ENCODE peak calls at places on chromosome 16, in four cellular contexts. K is GM12878, H is HepG2, R is GM12891. Z is an unnamed sample.

GRCh38 chr16:85332175-85332574 is 219.9 kb upstream of the CIBAR2 start:
- DNase-seq in H (no peak), K (no peak), R (no peak), Z (no peak)

GRCh38 chr16:88387941-88388627 is 5.3 kb downstream of the ZNF469 start:
- DNase-seq in H (peak), R (no peak), K (no peak), Z (no peak)

GRCh38 chr16:78660795-78661194 is 561.3 kb downstream of the WWOX start:
- DNase-seq in K (no peak), H (no peak), R (no peak), Z (no peak)

GRCh38 chr16:58426095-58426494 is 33.8 kb downstream of the GINS3 start:
- DNase-seq in K (peak), R (peak), H (no peak), Z (no peak)

GRCh38 chr16:63617047-63617989 is 1504.5 kb downstream of the CDH11 start:
- DNase-seq in K (no peak), R (no peak), H (no peak), Z (no peak)

GRCh38 chr16:56382901-56383355 is 42.4 kb downstream of the AMFR start:
- DNase-seq in K (no peak), H (peak), R (no peak), Z (no peak)

GRCh38 chr16:81786868-81787267 is 7.8 kb downstream of the PLCG2 start:
- DNase-seq in H (no peak), R (no peak), K (no peak), Z (no peak)

GRCh38 chr16:88773812-88774291 is 11.2 kb downstream of the PIEZO1 start:
- DNase-seq in R (no peak), H (no peak), K (no peak), Z (no peak)

GRCh38 chr16:29644973-29645698 is 17.9 kb upstream of the SPN start:
- DNase-seq in H (no peak), K (no peak), R (no peak), Z (no peak)

GRCh38 chr16:30004424-30004776 is 6.4 kb downstream of the DOC2A start:
- DNase-seq in R (no peak), K (no peak), H (no peak), Z (no peak)

GRCh38 chr16:74026373-74027281 is 270.0 kb upstream of the PSMD7 start:
- DNase-seq in R (no peak), H (no peak), K (no peak), Z (no peak)

GRCh38 chr16:83227336-83227735 is 580.4 kb upstream of the HSBP1 start:
- DNase-seq in H (no peak), K (no peak), R (no peak), Z (no peak)

GRCh38 chr16:25035494-25036405 is 20.6 kb upstream of the ARHGAP17 start:
- DNase-seq in H (no peak), R (no peak), K (no peak), Z (no peak)

GRCh38 chr16:9151597-9151996 is 60.2 kb downstream of the HAPSTR1 start:
- DNase-seq in H (peak), R (no peak), K (no peak), Z (no peak)

GRCh38 chr16:66247516-66248089 is 118.9 kb upstream of the CDH5 start:
- DNase-seq in H (no peak), R (no peak), K (no peak), Z (no peak)
- TF ChIP-seq TAF1 in H (no peak), R (no peak), K (no peak), Z (no peak)

GRCh38 chr16:84243732-84244131 is 3.9 kb upstream of the KCNG4 start:
- DNase-seq in K (no peak), R (no peak), H (no peak), Z (no peak)
- TF ChIP-seq POLR2AphosphoS5 in K (no peak), R (no peak), H (no peak), Z (no peak)

GRCh38 chr16:51409001-51409675 is 258.1 kb upstream of the SALL1 start:
- DNase-seq in H (no peak), R (no peak), K (no peak), Z (no peak)
- TF ChIP-seq POLR2A in H (no peak), R (no peak), K (no peak), Z (no peak)

GRCh38 chr16:54998834-54999233 is 68.2 kb downstream of the IRX5 start:
- DNase-seq in R (no peak), H (no peak), K (no peak), Z (no peak)

GRCh38 chr16:55003916-55004315 is 73.3 kb downstream of the IRX5 start:
- DNase-seq in R (no peak), H (no peak), K (no peak), Z (no peak)

GRCh38 chr16:55003306-55003705 is 72.6 kb downstream of the IRX5 start:
- DNase-seq in R (no peak), K (no peak), H (no peak), Z (no peak)

GRCh38 chr16:55001931-55002330 is 71.3 kb downstream of the IRX5 start:
- DNase-seq in H (no peak), R (no peak), K (no peak), Z (no peak)

GRCh38 chr16:55000595-55000994 is 69.9 kb downstream of the IRX5 start:
- DNase-seq in H (no peak), K (no peak), R (no peak), Z (no peak)
- TF ChIP-seq TAF1 in H (no peak), K (no peak), R (no peak), Z (no peak)

GRCh38 chr16:86512301-86512859 is 2.1 kb downstream of the FOXF1 start:
- DNase-seq in R (no peak), K (no peak), H (no peak), Z (no peak)
- TF ChIP-seq POLR2AphosphoS5 in R (no peak), K (no peak), H (no peak), Z (no peak)

GRCh38 chr16:66881560-66881959 is 1.2 kb downstream of the PDP2 start:
- DNase-seq in H (no peak), R (no peak), K (no peak), Z (no peak)

GRCh38 chr16:66881964-66882508 is 1.7 kb downstream of the PDP2 start:
- DNase-seq in H (no peak), K (no peak), R (no peak), Z (no peak)

GRCh38 chr16:66882702-66883101 is 2.4 kb downstream of the PDP2 start:
- DNase-seq in R (no peak), H (no peak), K (no peak), Z (no peak)

GRCh38 chr16:66881014-66881417 is 701 bp downstream of the PDP2 start:
- DNase-seq in R (no peak), K (no peak), H (no peak), Z (no peak)

GRCh38 chr16:66880288-66881013 is at the start of gene PDP2:
- DNase-seq in K (peak), R (peak), H (peak), Z (peak)
- TF ChIP-seq POLR2A in K (peak), R (peak), H (peak), Z (peak)

DNA sequence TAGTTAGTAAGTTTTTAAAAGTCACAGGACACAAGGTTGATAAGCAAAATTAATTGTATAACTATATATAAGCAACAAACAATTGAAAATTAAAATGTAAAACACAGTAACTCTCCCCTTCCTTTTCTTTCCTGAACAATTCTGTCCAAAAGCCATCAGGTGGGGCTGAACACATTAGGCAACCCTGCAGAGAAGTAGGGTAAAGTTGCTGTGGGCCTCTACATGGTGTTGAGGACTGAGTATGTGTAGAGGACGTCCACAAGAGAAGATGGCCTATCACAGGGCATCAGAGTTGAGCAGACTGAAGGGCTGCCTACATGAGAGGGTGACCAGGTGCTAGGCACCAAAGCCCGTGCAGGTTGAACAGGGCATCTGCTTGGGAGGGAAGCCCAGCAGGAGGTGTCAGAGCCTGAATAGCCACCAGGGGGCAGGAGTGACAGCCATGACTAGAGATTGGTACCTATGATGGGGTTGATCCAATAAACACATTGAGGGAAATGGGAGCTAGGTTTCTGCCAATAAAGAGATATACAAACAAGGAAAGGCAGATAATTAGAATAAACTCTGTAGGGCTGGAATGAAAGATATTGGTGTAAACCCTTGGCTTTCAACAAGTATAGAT is 415.1 kb downstream of the NPIPA8 start:
- DNase-seq in H (peak), K (no peak), R (peak), Z (no peak)
- TF ChIP-seq TAF1 in H (no peak), K (no peak), R (no peak), Z (no peak)

DNA sequence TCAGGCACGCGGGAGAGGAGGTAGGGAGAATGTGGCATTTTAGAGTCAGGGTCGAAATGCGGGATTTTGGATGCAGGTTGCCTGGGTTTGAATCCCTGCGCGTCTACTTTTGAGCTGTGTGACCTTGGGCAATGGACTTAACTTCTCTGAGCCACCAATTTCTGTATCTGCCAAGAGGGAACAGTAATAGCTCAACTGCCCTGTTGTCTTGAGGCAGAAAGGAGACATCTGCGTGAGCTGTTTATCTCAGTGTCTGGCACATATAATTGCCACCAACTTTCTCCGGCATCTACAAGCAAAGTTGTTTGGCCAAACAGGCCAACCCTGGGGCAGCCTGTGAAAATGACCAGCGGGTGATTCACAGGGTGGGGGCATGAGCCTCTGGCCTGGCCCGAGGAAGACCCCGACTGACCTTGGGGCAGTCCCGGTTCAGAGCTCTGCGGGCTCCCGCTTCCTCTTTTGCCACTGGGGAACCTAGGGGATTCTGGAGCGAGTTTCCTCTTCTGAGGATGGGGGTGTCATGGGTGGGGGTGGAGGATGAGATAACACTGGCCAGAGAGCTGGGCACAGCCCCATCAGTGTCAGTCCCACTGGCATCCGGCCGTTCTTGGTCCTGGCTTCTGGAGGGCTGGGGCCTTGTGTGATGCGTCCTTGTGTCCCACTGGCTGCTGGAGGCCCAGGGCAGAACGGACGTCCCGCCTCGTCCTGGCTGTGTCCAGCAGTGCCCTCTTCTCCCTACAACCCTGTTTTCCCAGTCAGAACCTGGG is 1.3 kb downstream of the SNN start:
- DNase-seq in H (no peak), R (no peak), K (peak), Z (no peak)
- TF ChIP-seq POLR2AphosphoS5 in H (no peak), R (no peak), K (peak), Z (peak)

GRCh38 chr16:2686912-2687507 is 4.7 kb downstream of the KCTD5 start:
- DNase-seq in K (peak), R (peak), H (no peak), Z (peak)

GRCh38 chr16:2687531-2688308 is 5.4 kb downstream of the KCTD5 start:
- DNase-seq in H (no peak), R (no peak), K (no peak), Z (no peak)

GRCh38 chr16:2682209-2683021 is at the start of gene KCTD5:
- DNase-seq in R (peak), K (peak), H (peak), Z (peak)
- TF ChIP-seq POLR2A in R (peak), K (peak), H (peak), Z (peak)

GRCh38 chr16:3599121-3599520 is 12.3 kb downstream of the SLX4 start:
- DNase-seq in K (no peak), R (no peak), H (peak), Z (no peak)

GRCh38 chr16:3598236-3598635 is 13.2 kb downstream of the SLX4 start:
- DNase-seq in H (no peak), R (no peak), K (no peak), Z (no peak)

GRCh38 chr16:3601614-3602319 is 9.6 kb downstream of the SLX4 start:
- DNase-seq in K (no peak), H (no peak), R (no peak), Z (no peak)

GRCh38 chr16:3597676-3598075 is 13.7 kb downstream of the SLX4 start:
- DNase-seq in K (no peak), R (no peak), H (no peak), Z (no peak)

GRCh38 chr16:3599922-3600321 is 11.5 kb downstream of the SLX4 start:
- DNase-seq in H (no peak), K (no peak), R (no peak), Z (no peak)
- TF ChIP-seq TAF1 in H (no peak), K (no peak), R (no peak), Z (no peak)